ENCODE peak calls at places on chromosomes 5 and 9, in seven cellular contexts. B is NT2/D1; G is HT-29; X is stimulated activated CD4-positive, alpha-beta T cell treated with anti-CD3 and anti-CD28 coated beads, Interleukin-2, amount 100 ng/mL, for 24 hours; Z is body of pancreas; F is mucosa of gallbladder; A is AG08396. I is an unnamed sample.

GRCh38 chr9:93680445-93681315 is 104.3 kb downstream of the PHF2 start:
- DNase-seq in B (no peak), G (no peak), X (no peak), Z (peak), F (peak), A (peak), I (peak)

GRCh38 chr5:168753691-168754254 is 174.6 kb upstream of the PANK3 start:
- DNase-seq in B (no peak), G (no peak), X (no peak), Z (no peak), F (no peak), A (no peak), I (no peak)

GRCh38 chr5:27315541-27316282 is 277.3 kb upstream of the CDH9 start:
- DNase-seq in B (no peak), G (no peak), X (no peak), Z (no peak), F (no peak), A (no peak), I (no peak)

GRCh38 chr5:29924107-29924506 is 1269.4 kb upstream of the CDH6 start:
- DNase-seq in B (no peak), G (no peak), X (no peak), Z (no peak), F (no peak), A (no peak), I (no peak)

GRCh38 chr9:123373447-123373923 is 17.5 kb downstream of the CRB2 start:
- DNase-seq in B (no peak), G (no peak), X (no peak), Z (no peak), F (no peak), A (no peak), I (no peak)

GRCh38 chr9:109903515-109904138 is 123.6 kb downstream of the PALM2AKAP2 start:
- DNase-seq in B (peak), G (peak), X (peak), Z (peak), F (peak), A (peak), I (peak)

GRCh38 chr9:134826336-134827246 is 54.0 kb upstream of the FCN2 start:
- DNase-seq in B (no peak), G (no peak), X (no peak), Z (no peak), F (no peak), A (no peak), I (no peak)

GRCh38 chr5:107887181-107887580 is 216.4 kb upstream of the EFNA5 start:
- DNase-seq in B (no peak), G (peak), X (no peak), Z (no peak), F (no peak), A (no peak), I (peak)

GRCh38 chr5:78757269-78758053 is 108.9 kb upstream of the LHFPL2 start:
- DNase-seq in B (no peak), G (no peak), X (no peak), Z (no peak), F (no peak), A (no peak), I (no peak)

GRCh38 chr9:130213898-130214761 is 41.9 kb downstream of the NCS1 start:
- DNase-seq in B (peak), G (no peak), X (no peak), Z (no peak), F (no peak), A (no peak), I (peak)

GRCh38 chr9:129270903-129271431 is 92.9 kb upstream of the IER5L start:
- DNase-seq in B (no peak), G (no peak), X (no peak), Z (no peak), F (no peak), A (no peak), I (no peak)

GRCh38 chr5:143033535-143034260 is 263.5 kb downstream of the ARHGAP26 start:
- DNase-seq in B (no peak), G (no peak), X (no peak), Z (no peak), F (no peak), A (peak), I (peak)

GRCh38 chr5:91221917-91222316 is 161.2 kb downstream of the ARRDC3 start:
- DNase-seq in B (no peak), G (no peak), X (no peak), Z (no peak), F (no peak), A (no peak), I (no peak)

GRCh38 chr5:144156767-144157171 is 13.7 kb downstream of the YIPF5 start:
- DNase-seq in B (no peak), G (no peak), X (no peak), Z (no peak), F (no peak), A (no peak), I (no peak)

GRCh38 chr5:116521173-116521872 is 53.3 kb downstream of the SEMA6A start:
- DNase-seq in B (no peak), G (no peak), X (no peak), Z (no peak), F (no peak), A (no peak), I (no peak)

GRCh38 chr5:13566903-13567339 is 377.6 kb downstream of the DNAH5 start:
- DNase-seq in B (no peak), G (peak), X (no peak), Z (no peak), F (no peak), A (peak), I (no peak)

GRCh38 chr5:41682641-41683040 is 172.2 kb upstream of the PLCXD3 start:
- DNase-seq in B (no peak), G (no peak), X (no peak), Z (no peak), F (no peak), A (no peak), I (peak)

GRCh38 chr9:94018628-94019027 is 63.5 kb upstream of the BARX1 start:
- DNase-seq in B (no peak), G (no peak), X (no peak), Z (no peak), F (no peak), A (no peak), I (no peak)

GRCh38 chr9:97809666-97810344 is 43.2 kb upstream of the FOXE1 start:
- DNase-seq in B (peak), G (no peak), X (no peak), Z (no peak), F (no peak), A (no peak), I (no peak)

GRCh38 chr5:79396265-79396664 is 117.7 kb downstream of the HOMER1 start:
- DNase-seq in B (no peak), G (no peak), X (no peak), Z (no peak), F (no peak), A (no peak), I (no peak)